ENCODE peak calls at places on chromosomes 12 and 14, in six cellular contexts. One of them, this sample, is unnamed.

GRCh38 chr12:46267618-46268348 is 1.1 kb downstream of the SLC38A1 start:
- DNase-seq in AG10803: peak
- DNase-seq in AG09319: no peak
- DNase-seq in foreskin fibroblast: peak
- DNase-seq in neural progenitor cell: peak
- DNase-seq in NCI-H226: no peak
- DNase-seq in this sample: peak

GRCh38 chr12:3885179-3886094 is 12.2 kb upstream of the PARP11 start:
- DNase-seq in AG10803: peak
- DNase-seq in foreskin fibroblast: peak
- DNase-seq in NCI-H226: no peak
- DNase-seq in neural progenitor cell: peak
- DNase-seq in AG09319: peak
- DNase-seq in this sample: peak

GRCh38 chr12:89357297-89357730 is 5.0 kb upstream of the DUSP6 start:
- DNase-seq in NCI-H226: no peak
- DNase-seq in foreskin fibroblast: no peak
- DNase-seq in neural progenitor cell: peak
- DNase-seq in AG10803: no peak
- DNase-seq in AG09319: no peak
- DNase-seq in this sample: no peak

GRCh38 chr14:94180655-94181271 is 6.6 kb downstream of the PPP4R4 start:
- DNase-seq in NCI-H226: peak
- DNase-seq in AG10803: peak
- DNase-seq in AG09319: no peak
- DNase-seq in neural progenitor cell: peak
- DNase-seq in foreskin fibroblast: peak
- DNase-seq in this sample: peak

GRCh38 chr14:71942904-71943694 is 10.9 kb downstream of the RGS6 start:
- DNase-seq in neural progenitor cell: no peak
- DNase-seq in AG09319: no peak
- DNase-seq in NCI-H226: no peak
- DNase-seq in foreskin fibroblast: no peak
- DNase-seq in AG10803: no peak
- DNase-seq in this sample: no peak

GRCh38 chr14:100103261-100104005 is 38.2 kb downstream of the EVL start:
- DNase-seq in neural progenitor cell: no peak
- DNase-seq in AG10803: peak
- DNase-seq in AG09319: no peak
- DNase-seq in foreskin fibroblast: peak
- DNase-seq in NCI-H226: no peak
- DNase-seq in this sample: no peak

GRCh38 chr12:106387847-106388246 is 30.3 kb downstream of the POLR3B start:
- DNase-seq in neural progenitor cell: no peak
- DNase-seq in AG09319: no peak
- DNase-seq in AG10803: no peak
- DNase-seq in foreskin fibroblast: no peak
- DNase-seq in NCI-H226: no peak
- DNase-seq in this sample: no peak

GRCh38 chr12:17652436-17652835 is 437.6 kb downstream of the RERGL start:
- DNase-seq in neural progenitor cell: no peak
- DNase-seq in foreskin fibroblast: no peak
- DNase-seq in AG09319: no peak
- DNase-seq in NCI-H226: no peak
- DNase-seq in AG10803: no peak
- DNase-seq in this sample: no peak

GRCh38 chr14:77965919-77966435 is 166.1 kb downstream of the ADCK1 start:
- DNase-seq in NCI-H226: no peak
- DNase-seq in neural progenitor cell: peak
- DNase-seq in foreskin fibroblast: peak
- DNase-seq in AG10803: peak
- DNase-seq in AG09319: no peak
- DNase-seq in this sample: peak

GRCh38 chr12:85835810-85836715 is at the start of gene RASSF9:
- DNase-seq in AG09319: peak
- DNase-seq in neural progenitor cell: peak
- DNase-seq in NCI-H226: peak
- DNase-seq in AG10803: peak
- DNase-seq in foreskin fibroblast: peak
- DNase-seq in this sample: peak

GRCh38 chr14:44945264-44945663 is 16.5 kb downstream of the KLHL28 start:
- DNase-seq in neural progenitor cell: no peak
- DNase-seq in AG10803: peak
- DNase-seq in foreskin fibroblast: peak
- DNase-seq in NCI-H226: no peak
- DNase-seq in AG09319: peak
- DNase-seq in this sample: peak

GRCh38 chr12:54420766-54421144 is 1.7 kb upstream of the ITGA5 start:
- DNase-seq in foreskin fibroblast: peak
- DNase-seq in neural progenitor cell: no peak
- DNase-seq in NCI-H226: no peak
- DNase-seq in AG10803: peak
- DNase-seq in AG09319: no peak
- DNase-seq in this sample: no peak